ENCODE peak calls at places on chromosome 14, in eight cellular contexts. J is fibroblast of the aortic adventitia, H is endodermal cell, A is GM12865, U is fibroblast of lung, V is tibial artery, O is sigmoid colon, G is adrenal gland. E is an unnamed sample.

GRCh38 chr14:39265741-39266588 is 32.2 kb downstream of the MIA2 start:
- DNase-seq in A (no peak), V (no peak), H (no peak), U (peak), O (no peak), G (no peak), J (peak), E (no peak)

GRCh38 chr14:69692542-69693053 is 74.3 kb upstream of the SRSF5 start:
- DNase-seq in O (no peak), V (no peak), J (no peak), U (no peak), G (no peak), A (no peak), H (no peak), E (no peak)

GRCh38 chr14:64857979-64858740 is 21.5 kb downstream of the SPTB start:
- DNase-seq in A (no peak), G (no peak), V (no peak), H (peak), J (no peak), O (no peak), U (no peak), E (no peak)

GRCh38 chr14:100393362-100393761 is 70.2 kb downstream of the SLC25A47 start:
- DNase-seq in J (no peak), H (no peak), G (no peak), O (peak), U (no peak), A (no peak), V (no peak), E (no peak)

GRCh38 chr14:85978851-85979250 is 448.9 kb downstream of the FLRT2 start:
- DNase-seq in A (no peak), J (no peak), V (no peak), G (no peak), U (no peak), H (no peak), O (no peak), E (no peak)

GRCh38 chr14:77128414-77128891 is 13.1 kb downstream of the ZDHHC22 start:
- DNase-seq in A (no peak), V (no peak), J (peak), G (no peak), O (no peak), H (peak), U (peak), E (no peak)

GRCh38 chr14:53954551-53955233 is 1.9 kb downstream of the BMP4 start:
- DNase-seq in H (peak), O (peak), V (peak), A (no peak), U (peak), G (peak), J (peak), E (no peak)

GRCh38 chr14:94864421-94865195 is 94.7 kb upstream of the GSC start:
- DNase-seq in O (no peak), V (no peak), H (peak), J (no peak), A (no peak), U (no peak), G (no peak), E (no peak)

GRCh38 chr14:58822856-58823255 is 185.1 kb downstream of the DACT1 start:
- DNase-seq in J (no peak), H (no peak), O (no peak), A (no peak), U (no peak), G (no peak), V (no peak), E (no peak)

GRCh38 chr14:44775248-44775647 is 186.5 kb downstream of the KLHL28 start:
- DNase-seq in V (no peak), J (no peak), A (no peak), O (no peak), G (no peak), U (no peak), H (no peak), E (no peak)

GRCh38 chr14:103232831-103233319 is 101.2 kb upstream of the EIF5 start:
- DNase-seq in O (no peak), J (no peak), H (no peak), U (no peak), V (peak), G (no peak), A (no peak), E (no peak)

GRCh38 chr14:65249471-65250161 is 147.3 kb upstream of the MAX start:
- DNase-seq in H (no peak), G (no peak), V (no peak), A (no peak), O (no peak), U (no peak), J (no peak), E (no peak)

GRCh38 chr14:32428149-32428548 is 99.1 kb downstream of the AKAP6 start:
- DNase-seq in H (no peak), V (no peak), U (peak), G (no peak), A (no peak), O (no peak), J (no peak), E (no peak)

GRCh38 chr14:47715330-47715729 is 39.9 kb upstream of the MDGA2 start:
- DNase-seq in A (no peak), H (no peak), O (no peak), V (no peak), G (no peak), J (no peak), U (peak), E (no peak)

GRCh38 chr14:89921896-89922548 is 32.5 kb downstream of the EFCAB11 start:
- DNase-seq in G (no peak), J (peak), U (peak), A (no peak), O (no peak), V (no peak), H (no peak), E (no peak)

GRCh38 chr14:83164016-83164415 is 1630.4 kb upstream of the SEL1L start:
- DNase-seq in G (no peak), H (no peak), O (no peak), V (no peak), U (peak), A (no peak), J (no peak), E (no peak)

GRCh38 chr14:90373887-90374286 is 22.9 kb upstream of the CALM1 start:
- DNase-seq in V (no peak), U (peak), G (no peak), H (no peak), J (no peak), O (no peak), A (no peak), E (no peak)

DNA sequence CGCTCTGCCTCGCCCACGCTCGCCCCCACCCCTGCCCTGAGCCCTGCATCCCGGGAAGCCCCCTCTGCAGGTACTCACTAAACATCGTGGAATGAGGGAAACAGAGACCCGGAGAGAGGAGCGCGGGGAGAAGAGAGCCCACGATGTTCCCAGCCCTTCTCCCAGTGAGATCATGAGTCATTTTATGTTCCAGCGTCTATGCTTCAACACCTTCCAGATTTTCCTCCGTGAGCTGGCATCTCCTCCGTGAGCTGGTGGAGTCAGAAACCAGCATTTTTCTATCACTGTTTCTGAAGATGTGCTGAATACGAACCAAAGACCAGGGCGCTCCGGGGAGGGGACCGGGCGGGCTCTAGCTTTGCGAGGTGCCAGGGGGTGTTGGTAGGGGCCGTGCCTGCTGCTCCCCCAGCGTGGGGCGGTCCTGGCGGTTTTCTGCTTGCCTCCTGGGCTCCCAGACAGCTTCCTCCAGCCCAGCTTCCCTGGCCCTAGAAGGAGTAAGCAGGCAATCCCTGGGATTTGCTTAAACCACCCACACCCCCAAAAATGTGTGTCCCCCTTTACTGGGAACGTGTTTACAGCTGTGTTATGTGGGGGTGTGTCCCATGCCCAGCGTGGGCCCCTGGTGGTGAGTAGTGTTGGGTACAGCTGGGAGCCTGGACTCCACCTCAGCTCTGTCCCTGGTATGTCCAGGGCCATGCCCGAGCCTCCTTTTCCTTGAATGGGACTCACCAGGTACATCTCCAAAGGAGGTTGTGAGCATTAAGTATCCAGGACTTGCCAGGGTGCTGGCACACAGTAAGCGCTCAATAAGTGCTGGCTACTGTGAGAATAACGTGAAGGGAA is 74.2 kb downstream of the DIO3 start:
- DNase-seq in A (no peak), O (no peak), J (no peak), U (no peak), V (no peak), G (no peak), H (no peak), E (no peak)
- TF ChIP-seq CTCF in A (no peak), O (no peak), J (no peak), U (no peak), V (no peak), G (no peak), H (peak), E (no peak)

GRCh38 chr14:96303981-96304380 is 48.0 kb downstream of the BDKRB1 start:
- DNase-seq in U (no peak), A (no peak), O (no peak), J (peak), G (no peak), V (no peak), H (no peak), E (no peak)

GRCh38 chr14:96309128-96309906 is 53.3 kb downstream of the BDKRB1 start:
- DNase-seq in G (no peak), U (no peak), A (no peak), V (no peak), H (no peak), J (no peak), O (no peak), E (no peak)

GRCh38 chr14:96304956-96305355 is 48.9 kb downstream of the BDKRB1 start:
- DNase-seq in U (no peak), V (no peak), G (no peak), O (no peak), J (no peak), H (peak), A (no peak), E (no peak)

GRCh38 chr14:96307434-96307833 is 51.4 kb downstream of the BDKRB1 start:
- DNase-seq in G (no peak), A (no peak), J (no peak), O (no peak), H (no peak), U (no peak), V (no peak), E (no peak)

GRCh38 chr14:96309907-96310330 is 53.2 kb downstream of the ATG2B start:
- DNase-seq in V (no peak), J (no peak), O (no peak), A (no peak), U (no peak), H (no peak), G (no peak), E (no peak)
- TF ChIP-seq CTCF in V (no peak), J (no peak), O (no peak), A (no peak), U (no peak), H (peak), G (no peak), E (peak)

DNA sequence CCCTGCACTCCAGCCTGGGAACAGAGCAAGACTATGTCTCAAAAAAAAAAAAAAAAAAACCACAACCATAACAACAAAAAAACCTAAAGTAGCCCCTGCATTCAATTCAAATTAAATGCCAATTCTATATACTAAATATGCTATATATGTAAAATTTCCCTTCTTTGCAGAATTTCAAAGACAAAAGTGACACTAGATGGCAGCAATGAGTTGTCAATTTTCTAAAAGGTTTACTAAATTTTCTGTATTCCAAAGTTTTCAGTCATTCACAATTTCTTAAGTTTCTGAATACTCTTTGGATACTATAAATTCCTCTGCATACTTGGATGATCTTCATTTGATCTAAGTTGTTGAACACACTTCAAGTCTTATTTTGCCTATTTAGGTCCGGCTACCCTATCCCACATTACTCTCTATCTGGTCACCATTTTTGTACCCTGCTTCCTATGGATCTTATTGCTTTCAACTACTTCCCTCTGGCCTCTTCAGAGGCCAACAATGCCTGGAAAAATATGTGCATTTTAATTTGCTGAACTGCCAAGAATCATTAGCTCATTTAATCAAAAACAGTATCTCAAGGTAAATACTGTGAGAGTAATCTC is 27.9 kb downstream of the HNRNPC start:
- DNase-seq in O (no peak), H (no peak), A (no peak), U (no peak), V (no peak), J (peak), G (no peak), E (no peak)
- TF ChIP-seq CTCF in O (no peak), H (peak), A (peak), U (peak), V (peak), J (peak), G (peak), E (peak)

DNA sequence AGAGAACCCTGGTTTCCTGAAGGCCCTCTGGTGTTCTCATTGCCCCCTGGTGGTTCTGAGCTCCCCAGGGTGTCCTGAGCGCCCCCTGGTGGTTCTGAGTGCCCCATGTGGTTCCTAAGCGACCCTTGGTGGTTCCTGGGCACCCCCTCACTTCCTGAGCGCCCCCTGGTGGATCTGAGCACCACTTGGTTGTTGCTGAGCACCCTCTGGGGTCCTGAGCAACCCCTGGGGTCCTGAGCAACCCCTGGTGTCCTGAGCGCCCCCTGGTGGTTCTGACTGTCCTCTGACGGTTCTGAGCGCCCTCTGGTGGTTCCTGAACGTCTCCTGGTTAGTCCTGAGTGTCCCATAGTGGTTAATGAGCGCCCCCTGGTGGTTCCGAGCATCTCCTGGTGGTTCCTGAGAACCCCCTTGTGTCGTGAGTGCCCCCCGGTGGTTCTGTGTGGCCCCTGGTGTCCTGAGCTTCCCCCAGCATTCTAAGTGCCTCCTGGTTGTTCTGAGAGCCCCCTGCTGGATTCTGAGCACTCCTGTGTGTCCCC is 568.3 kb downstream of the TMEM121 start:
- DNase-seq in G (no peak), O (no peak), H (peak), A (no peak), V (no peak), U (no peak), J (no peak), E (no peak)
- TF ChIP-seq CTCF in G (no peak), O (no peak), H (peak), A (no peak), V (no peak), U (peak), J (no peak), E (peak)

DNA sequence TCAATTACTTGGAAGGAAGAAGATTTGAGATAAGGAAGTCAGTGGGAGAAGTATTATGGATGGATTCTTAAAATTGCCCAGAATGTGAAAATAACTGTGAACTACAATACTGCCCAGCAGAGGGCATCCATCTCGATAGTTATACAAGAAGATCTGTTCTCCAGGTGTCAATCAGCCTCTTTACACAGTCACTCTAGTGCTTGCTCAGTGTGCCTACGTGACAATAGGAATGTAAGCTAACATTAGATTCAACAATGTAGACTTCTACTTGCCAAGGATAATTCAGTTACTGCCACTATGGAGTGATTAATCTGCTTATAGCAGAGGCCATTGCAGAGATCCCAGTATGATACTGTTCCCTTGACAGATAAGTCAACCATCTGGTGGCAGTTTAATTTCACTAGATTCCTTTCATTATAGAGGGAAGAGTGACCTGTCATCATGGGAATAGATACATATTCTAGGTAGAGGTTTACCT is 10.6 kb upstream of the MAP4K5 start:
- DNase-seq in V (no peak), O (no peak), A (peak), U (peak), J (peak), H (no peak), G (no peak), E (no peak)
- TF ChIP-seq CTCF in V (peak), O (peak), A (peak), U (peak), J (peak), H (peak), G (peak), E (peak)

GRCh38 chr14:68664225-68664681 is 128.6 kb downstream of the ZFP36L1 start:
- DNase-seq in H (no peak), G (no peak), A (peak), U (peak), O (no peak), V (peak), J (no peak), E (no peak)
- TF ChIP-seq CTCF in H (peak), G (no peak), A (no peak), U (peak), O (no peak), V (no peak), J (no peak), E (no peak)

GRCh38 chr14:45939572-45939971 is 686.6 kb upstream of the MIS18BP1 start:
- DNase-seq in U (no peak), J (no peak), G (no peak), O (no peak), V (no peak), H (no peak), A (no peak), E (no peak)

GRCh38 chr14:45946251-45946650 is 693.2 kb upstream of the MIS18BP1 start:
- DNase-seq in J (no peak), U (no peak), V (no peak), H (no peak), A (no peak), O (no peak), G (no peak), E (no peak)

GRCh38 chr14:45940318-45940717 is 687.3 kb upstream of the MIS18BP1 start:
- DNase-seq in U (no peak), G (no peak), J (no peak), H (no peak), V (no peak), O (no peak), A (no peak), E (no peak)
- TF ChIP-seq CTCF in U (no peak), G (peak), J (no peak), H (no peak), V (no peak), O (peak), A (no peak), E (no peak)